ENCODE peak calls at places on chromosome 18, in eight cellular contexts. R is stimulated activated CD4-positive, alpha-beta T cell treated with anti-CD3 and anti-CD28 coated beads, Interleukin-1b, Interleukin-23, amount 100 ng/mL, for 48 hours; C is IMR-90; P is NCI-H1436; Y is GM04504; M is right cardiac atrium; L is AG08395; F is activated CD4-positive, alpha-beta T cell treated with anti-CD3 and anti-CD28 coated beads for 48 hours. X is an unnamed sample.

GRCh38 chr18:70024088-70024487 is 76.4 kb upstream of the CD226 start:
- DNase-seq in Y (no peak), M (no peak), L (no peak), F (no peak), P (no peak), R (no peak), C (no peak), X (no peak)

GRCh38 chr18:57466745-57467144 is 31.6 kb downstream of the ONECUT2 start:
- DNase-seq in C (no peak), M (no peak), L (no peak), F (no peak), P (no peak), R (no peak), Y (no peak), X (no peak)

GRCh38 chr18:40984856-40985255 is 970.2 kb upstream of the PIK3C3 start:
- DNase-seq in M (no peak), C (peak; percentile 2), F (no peak), L (no peak), P (no peak), Y (no peak), R (no peak), X (no peak)

GRCh38 chr18:58541137-58541788 is 87.6 kb downstream of the ALPK2 start:
- DNase-seq in Y (no peak), R (peak; percentile 51), F (peak; percentile 66), M (no peak), C (peak; percentile 44), P (no peak), L (no peak), X (no peak)

GRCh38 chr18:29418136-29418535 is 1241.2 kb upstream of the CDH2 start:
- DNase-seq in P (no peak), C (peak; percentile 86), Y (peak; percentile 9), L (peak; percentile 39), M (no peak), R (no peak), F (no peak), X (peak; percentile 23)

GRCh38 chr18:58158008-58158407 is 114.0 kb downstream of the NEDD4L start:
- DNase-seq in R (no peak), C (peak; percentile 8), F (no peak), L (no peak), Y (no peak), P (no peak), M (no peak), X (no peak)

GRCh38 chr18:43392168-43392567 is 114.9 kb upstream of the SYT4 start:
- DNase-seq in L (no peak), P (no peak), M (no peak), R (no peak), Y (no peak), C (no peak), F (no peak), X (no peak)

GRCh38 chr18:10798727-10799435 is 273.1 kb downstream of the NAPG start:
- DNase-seq in F (no peak), C (peak; percentile 16), P (no peak), R (no peak), M (no peak), L (peak; percentile 4), Y (no peak), X (peak; percentile 20)

GRCh38 chr18:2050702-2051201 is 520.6 kb downstream of the METTL4 start:
- DNase-seq in M (no peak), F (no peak), Y (no peak), L (no peak), P (no peak), C (no peak), R (no peak), X (no peak)

GRCh38 chr18:31203086-31203793 is 40.6 kb upstream of the DSC1 start:
- DNase-seq in R (no peak), F (no peak), C (no peak), L (no peak), Y (no peak), P (no peak), M (peak; percentile 22), X (no peak)

GRCh38 chr18:44811586-44812125 is 131.0 kb downstream of the SETBP1 start:
- DNase-seq in F (no peak), P (no peak), M (no peak), R (no peak), Y (no peak), C (no peak), L (no peak), X (no peak)

GRCh38 chr18:21897811-21898210 is 157.2 kb downstream of the MIB1 start:
- DNase-seq in C (peak; percentile 42), L (peak; percentile 68), Y (peak; percentile 10), R (peak; percentile 11), M (peak; percentile 22), F (peak; percentile 40), P (peak; percentile 17), X (peak; percentile 74)

GRCh38 chr18:354003-354402 is 86.2 kb upstream of the THOC1 start:
- DNase-seq in L (no peak), R (no peak), M (no peak), F (no peak), C (no peak), P (no peak), Y (no peak), X (no peak)

GRCh38 chr18:67875057-67875456 is 358.5 kb upstream of the DSEL start:
- DNase-seq in L (no peak), R (no peak), C (no peak), Y (no peak), F (no peak), M (no peak), P (no peak), X (no peak)

GRCh38 chr18:28365406-28365805 is 188.5 kb upstream of the CDH2 start:
- DNase-seq in R (no peak), C (peak; percentile 1), M (no peak), F (no peak), Y (no peak), L (no peak), P (no peak), X (no peak)

GRCh38 chr18:24115628-24116027 is 23.2 kb upstream of the CABYR start:
- DNase-seq in F (no peak), M (no peak), Y (no peak), C (no peak), L (no peak), R (no peak), P (no peak), X (no peak)

GRCh38 chr18:63342206-63342605 is 22.6 kb upstream of the BCL2 start:
- DNase-seq in C (peak; percentile 28), L (no peak), R (peak; percentile 8), P (no peak), F (peak; percentile 46), Y (no peak), M (peak; percentile 32), X (peak; percentile 56)

GRCh38 chr18:34661464-34662087 is 48.5 kb upstream of the DTNA start:
- DNase-seq in Y (peak; percentile 27), L (peak; percentile 77), M (no peak), C (peak; percentile 51), P (peak; percentile 22), R (no peak), F (no peak), X (peak; percentile 76)

GRCh38 chr18:52541056-52541455 is 201.1 kb downstream of the DCC start:
- DNase-seq in F (no peak), R (no peak), M (no peak), C (no peak), L (no peak), P (no peak), Y (no peak), X (no peak)

GRCh38 chr18:5275872-5276271 is 19.7 kb downstream of the ZBTB14 start:
- DNase-seq in P (no peak), M (no peak), F (no peak), L (no peak), R (no peak), C (no peak), Y (no peak), X (no peak)

GRCh38 chr18:11506871-11507270 is 102.5 kb upstream of the SLC35G4 start:
- DNase-seq in C (peak; percentile 48), M (no peak), P (no peak), R (no peak), Y (no peak), F (no peak), L (no peak), X (no peak)

GRCh38 chr18:46660955-46661749 is 4.1 kb upstream of the LOXHD1 start:
- DNase-seq in M (peak; percentile 25), R (no peak), F (no peak), P (no peak), Y (no peak), L (peak; percentile 46), C (peak; percentile 31), X (peak; percentile 51)

GRCh38 chr18:77374106-77374505 is 124.5 kb downstream of the GALR1 start:
- DNase-seq in F (no peak), R (no peak), L (no peak), M (no peak), Y (no peak), C (no peak), P (no peak), X (no peak)

GRCh38 chr18:2655153-2655953 is at the start of gene SMCHD1:
- DNase-seq in R (peak; percentile 93), C (peak; percentile 78), P (peak; percentile 78), Y (peak; percentile 56), M (peak; percentile 90), F (peak; percentile 95), L (peak; percentile 87), X (peak; percentile 94)

GRCh38 chr18:50791599-50792438 is 28.0 kb downstream of the MRO start:
- DNase-seq in F (no peak), L (no peak), C (no peak), Y (no peak), M (no peak), R (no peak), P (no peak), X (no peak)

GRCh38 chr18:70337139-70337972 is 48.5 kb downstream of the SOCS6 start:
- DNase-seq in M (peak; percentile 19), L (peak; percentile 88), Y (peak; percentile 69), C (peak; percentile 92), R (no peak), P (no peak), F (no peak), X (peak; percentile 84)

GRCh38 chr18:25895518-25895917 is 194.9 kb downstream of the SS18 start:
- DNase-seq in F (no peak), L (no peak), M (no peak), C (no peak), R (no peak), P (no peak), Y (no peak), X (no peak)

GRCh38 chr18:79451237-79452125 is 55.8 kb downstream of the NFATC1 start:
- DNase-seq in F (no peak), R (no peak), Y (no peak), P (no peak), C (no peak), M (no peak), L (no peak), X (no peak)

X was measured in AG20443.